ENCODE peak calls at places on chromosomes 16 and 17, in ten cellular contexts. Z is cardiac muscle cell; Q is tibial artery; V is CD8-positive, alpha-beta T cell; F is AG09309; N is fibroblast of lung; M is vagina; O is lower lobe of right lung; G is A549; P is osteocyte. B is an unnamed sample.

GRCh38 chr17:16434662-16435061 is 19.3 kb downstream of the TRPV2 start:
- DNase-seq in M (no peak), Z (no peak), N (no peak), P (no peak), F (no peak), O (no peak), G (no peak), Q (no peak), V (no peak), B (no peak)

GRCh38 chr17:28404812-28405570 is 1.0 kb downstream of the SLC46A1 start:
- DNase-seq in N (no peak), P (no peak), Z (no peak), V (no peak), Q (no peak), M (no peak), F (no peak), G (no peak), O (peak), B (no peak)

GRCh38 chr17:44587339-44587738 is 30.1 kb downstream of the FZD2 start:
- DNase-seq in O (peak), N (peak), Z (peak), F (peak), M (no peak), G (peak), P (no peak), Q (peak), V (no peak), B (no peak)

GRCh38 chr17:48510761-48511604 is 19.8 kb downstream of the HOXB1 start:
- DNase-seq in F (peak), O (no peak), G (no peak), Z (peak), N (peak), V (no peak), M (no peak), Q (no peak), P (no peak), B (no peak)

GRCh38 chr16:11123666-11124065 is 132.3 kb downstream of the SOCS1 start:
- DNase-seq in N (no peak), V (no peak), O (no peak), M (no peak), Q (no peak), Z (no peak), F (no peak), P (no peak), G (no peak), B (no peak)

GRCh38 chr17:55067697-55068439 is 99.3 kb downstream of the STXBP4 start:
- DNase-seq in F (no peak), G (no peak), P (no peak), Q (no peak), M (no peak), V (no peak), Z (peak), N (peak), O (no peak), B (no peak)

GRCh38 chr16:445566-445965 is 20.1 kb downstream of the RAB11FIP3 start:
- DNase-seq in M (no peak), P (no peak), G (no peak), Q (no peak), Z (no peak), V (no peak), F (no peak), N (no peak), O (no peak), B (no peak)

GRCh38 chr17:44254696-44255095 is 13.2 kb downstream of the SLC4A1 start:
- DNase-seq in P (no peak), Z (no peak), M (no peak), V (no peak), Q (no peak), G (no peak), F (no peak), N (no peak), O (no peak), B (no peak)

GRCh38 chr16:71807905-71808592 is 585 bp downstream of the AP1G1 start:
- DNase-seq in P (peak), V (no peak), Q (no peak), O (no peak), M (no peak), Z (peak), F (no peak), G (peak), N (peak), B (peak)

GRCh38 chr16:80273635-80274538 is 266.9 kb upstream of the DYNLRB2 start:
- DNase-seq in M (no peak), Z (peak), Q (no peak), F (peak), G (no peak), P (no peak), O (no peak), N (peak), V (no peak), B (no peak)

GRCh38 chr17:17403899-17404576 is 72.8 kb upstream of the MED9 start:
- DNase-seq in Q (no peak), N (no peak), M (no peak), F (no peak), P (no peak), V (peak), O (no peak), G (no peak), Z (no peak), B (no peak)

GRCh38 chr16:11049396-11050059 is 105.2 kb downstream of the CLEC16A start:
- DNase-seq in P (no peak), G (peak), M (no peak), F (no peak), Z (no peak), Q (no peak), V (no peak), O (no peak), N (no peak), B (no peak)

GRCh38 chr16:55277536-55277935 is 46.5 kb upstream of the IRX6 start:
- DNase-seq in Z (no peak), V (no peak), G (no peak), N (no peak), P (no peak), F (no peak), M (peak), O (no peak), Q (no peak), B (no peak)

GRCh38 chr16:89026121-89026612 is 49.2 kb upstream of the CBFA2T3 start:
- DNase-seq in V (peak), F (no peak), G (no peak), M (no peak), Z (no peak), P (no peak), O (no peak), N (peak), Q (no peak), B (no peak)

GRCh38 chr17:78597923-78598545 is 20.8 kb upstream of the DNAH17 start:
- DNase-seq in M (no peak), O (no peak), Q (no peak), F (peak), V (no peak), N (peak), P (no peak), Z (peak), G (no peak), B (no peak)

GRCh38 chr17:41287050-41287449 is 11.6 kb downstream of the KRTAP9-7 start:
- DNase-seq in V (no peak), M (no peak), N (no peak), F (no peak), Q (no peak), P (no peak), O (no peak), Z (no peak), G (peak), B (no peak)

GRCh38 chr17:77163001-77163400 is 22.2 kb downstream of the SEC14L1 start:
- DNase-seq in Z (peak), Q (no peak), F (no peak), G (no peak), P (no peak), N (no peak), V (no peak), M (no peak), O (no peak), B (no peak)

GRCh38 chr17:75561927-75562603 is 25.5 kb upstream of the MYO15B start:
- DNase-seq in N (no peak), V (no peak), Q (no peak), G (peak), Z (peak), O (no peak), F (peak), P (no peak), M (no peak), B (no peak)

GRCh38 chr16:67727521-67728485 is 8.7 kb upstream of the GFOD2 start:
- DNase-seq in F (no peak), O (no peak), G (no peak), V (no peak), M (no peak), Q (no peak), Z (no peak), N (no peak), P (no peak), B (no peak)

GRCh38 chr16:67723940-67724339 is 4.8 kb upstream of the GFOD2 start:
- DNase-seq in Z (no peak), M (no peak), F (no peak), G (no peak), Q (no peak), V (no peak), P (no peak), N (no peak), O (no peak), B (no peak)

GRCh38 chr16:67723151-67723915 is 4.2 kb upstream of the GFOD2 start:
- DNase-seq in P (no peak), Z (no peak), F (peak), M (no peak), G (no peak), V (no peak), O (no peak), Q (no peak), N (no peak), B (no peak)

GRCh38 chr16:67729636-67730248 is 10.6 kb upstream of the GFOD2 start:
- DNase-seq in N (no peak), Q (no peak), P (no peak), G (no peak), F (no peak), V (no peak), O (no peak), Z (no peak), M (no peak), B (no peak)

DNA sequence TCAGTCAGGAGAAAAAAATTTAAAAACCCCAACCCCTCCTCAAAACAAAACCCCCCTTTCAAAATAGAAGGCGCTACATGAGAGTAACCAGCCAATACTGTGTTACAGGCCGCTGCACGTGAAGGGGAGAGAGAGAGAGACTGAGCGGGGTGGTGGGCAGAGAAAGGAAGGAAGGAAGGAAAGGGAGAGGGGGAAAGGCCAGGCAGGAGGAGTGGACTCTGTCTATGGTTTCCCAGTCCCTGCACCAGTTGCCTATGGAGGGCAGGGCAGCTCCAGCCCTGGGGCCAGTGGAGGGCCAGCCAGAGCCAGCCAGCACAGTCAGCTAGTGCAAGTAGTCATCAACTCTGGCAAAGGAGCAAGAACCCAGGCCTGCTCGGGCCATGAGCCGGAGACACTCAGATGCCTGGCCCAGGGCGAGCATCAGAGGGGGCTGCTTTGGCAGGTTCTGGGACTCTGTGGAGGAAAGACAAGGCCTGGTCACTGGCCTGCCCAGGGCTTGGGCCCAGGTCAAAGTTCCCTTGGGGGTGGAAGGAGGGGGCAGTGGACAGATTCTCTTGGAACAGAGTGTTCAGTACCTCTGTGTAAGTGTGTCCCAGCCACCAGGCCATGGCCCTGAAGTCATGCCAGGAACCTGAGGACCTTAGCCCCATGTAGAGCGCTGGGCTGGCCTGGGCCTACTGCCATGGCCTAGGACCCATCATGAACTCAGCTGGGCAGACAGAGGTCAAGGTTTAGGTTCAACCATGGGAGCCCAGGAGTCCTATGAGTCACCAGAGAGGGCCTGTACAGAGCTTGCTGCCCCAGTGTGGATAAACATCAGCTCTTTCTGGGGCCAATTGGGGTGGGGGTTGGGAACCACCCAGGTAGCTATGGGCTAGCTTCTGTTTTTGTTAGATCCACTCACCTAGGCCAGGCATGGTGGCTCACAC is 7.3 kb upstream of the GFOD2 start:
- DNase-seq in P (no peak), G (no peak), V (no peak), F (no peak), Q (no peak), Z (no peak), O (no peak), M (no peak), N (no peak), B (no peak)
- TF ChIP-seq CTCF in P (no peak), G (no peak), V (no peak), F (no peak), Q (no peak), Z (no peak), O (no peak), M (no peak), N (no peak), B (no peak)

GRCh38 chr17:80030730-80031410 is 4.8 kb downstream of the TBC1D16 start:
- DNase-seq in Z (no peak), N (no peak), P (no peak), V (no peak), F (no peak), O (peak), M (no peak), G (no peak), Q (no peak), B (no peak)
- TF ChIP-seq CTCF in Z (no peak), N (no peak), P (no peak), V (no peak), F (no peak), O (no peak), M (no peak), G (no peak), Q (no peak), B (no peak)

GRCh38 chr17:67995568-67996191 is 589 bp downstream of the C17orf58 start:
- DNase-seq in O (no peak), M (no peak), P (no peak), N (peak), F (no peak), Q (peak), G (no peak), Z (peak), V (peak), B (peak)
- TF ChIP-seq CTCF in O (peak), M (no peak), P (no peak), N (no peak), F (no peak), Q (no peak), G (no peak), Z (peak), V (no peak), B (no peak)

GRCh38 chr16:2785101-2785991 is 2.0 kb downstream of the PRSS33 start:
- DNase-seq in N (no peak), Q (no peak), M (no peak), G (no peak), F (no peak), P (no peak), V (peak), Z (no peak), O (peak), B (no peak)
- TF ChIP-seq CTCF in N (no peak), Q (no peak), M (no peak), G (no peak), F (peak), P (no peak), V (peak), Z (peak), O (no peak), B (no peak)

GRCh38 chr16:74279266-74279665 is 17.3 kb upstream of the PSMD7 start:
- DNase-seq in Z (no peak), V (no peak), N (no peak), M (no peak), Q (no peak), P (no peak), G (no peak), O (no peak), F (no peak), B (no peak)

GRCh38 chr16:74271879-74272278 is 24.7 kb upstream of the PSMD7 start:
- DNase-seq in O (no peak), Z (peak), N (peak), F (no peak), M (peak), G (no peak), P (no peak), V (no peak), Q (no peak), B (no peak)

GRCh38 chr16:74280448-74280847 is 16.2 kb upstream of the PSMD7 start:
- DNase-seq in O (no peak), N (no peak), M (no peak), F (no peak), G (no peak), Z (no peak), V (no peak), P (no peak), Q (no peak), B (no peak)

GRCh38 chr16:74279805-74280204 is 16.8 kb upstream of the PSMD7 start:
- DNase-seq in Z (no peak), V (no peak), F (no peak), P (no peak), M (no peak), Q (no peak), N (no peak), G (no peak), O (no peak), B (no peak)

DNA sequence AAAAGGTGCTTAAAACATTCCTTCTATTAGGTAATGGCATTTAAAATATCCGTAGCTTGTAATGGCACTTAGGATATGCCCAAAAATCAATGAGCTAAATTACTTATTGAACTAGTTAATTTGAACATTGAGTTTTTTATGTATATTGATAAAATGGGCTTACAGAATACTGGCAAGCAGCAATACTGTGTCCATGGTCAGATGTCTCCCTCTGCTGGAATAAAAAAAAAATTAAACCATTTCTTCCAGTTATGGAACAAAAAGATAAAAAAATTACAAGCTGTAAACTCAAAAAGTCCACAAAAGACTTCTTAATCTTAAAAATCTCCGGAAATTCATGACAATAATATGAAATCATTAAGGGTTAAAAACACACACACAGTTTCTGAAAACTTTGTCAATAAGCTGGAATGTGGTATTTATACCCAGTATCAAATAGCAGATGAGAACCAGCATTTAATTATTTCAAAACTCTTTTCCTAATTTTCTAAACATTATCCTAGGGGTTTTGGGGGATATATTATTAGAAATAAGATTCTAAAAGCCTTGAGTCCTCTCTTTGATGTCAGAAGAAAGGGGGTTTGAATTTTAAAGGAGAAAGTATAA is 21.5 kb upstream of the PSMD7 start:
- DNase-seq in M (no peak), V (no peak), G (peak), Q (no peak), P (no peak), Z (peak), N (peak), F (no peak), O (no peak), B (no peak)
- TF ChIP-seq CTCF in M (peak), V (peak), G (peak), Q (peak), P (peak), Z (peak), N (peak), F (peak), O (peak), B (peak)

GRCh38 chr17:2057714-2058520 is 3.0 kb downstream of the HIC1 start:
- DNase-seq in N (peak), M (no peak), Q (no peak), O (no peak), P (no peak), V (peak), G (no peak), Z (peak), F (no peak), B (no peak)

GRCh38 chr17:2054740-2055493 is at the start of gene HIC1:
- DNase-seq in V (peak), M (no peak), F (no peak), Q (peak), O (peak), G (peak), N (peak), P (peak), Z (peak), B (peak)

GRCh38 chr17:2055494-2056220 is 754 bp downstream of the HIC1 start:
- DNase-seq in V (peak), M (no peak), F (no peak), Z (peak), O (no peak), N (peak), P (no peak), Q (no peak), G (no peak), B (peak)

GRCh38 chr17:2057130-2057713 is 2.3 kb downstream of the HIC1 start:
- DNase-seq in G (no peak), Q (no peak), F (no peak), M (no peak), O (no peak), Z (peak), N (peak), P (no peak), V (no peak), B (peak)

GRCh38 chr17:2056221-2057129 is 1.6 kb downstream of the HIC1 start:
- DNase-seq in P (no peak), Z (peak), N (peak), G (no peak), M (no peak), O (peak), Q (no peak), F (no peak), V (peak), B (peak)
- TF ChIP-seq CTCF in P (no peak), Z (no peak), N (no peak), G (no peak), M (no peak), O (no peak), Q (no peak), F (no peak), V (no peak), B (no peak)

GRCh38 chr17:5464717-5465507 is 3.9 kb downstream of the DHX33 start:
- DNase-seq in F (no peak), N (no peak), V (no peak), G (no peak), M (no peak), O (no peak), P (no peak), Q (no peak), Z (no peak), B (no peak)

GRCh38 chr17:5467416-5467815 is 1.4 kb downstream of the DHX33 start:
- DNase-seq in F (no peak), G (no peak), Q (no peak), Z (peak), O (no peak), N (no peak), P (no peak), M (no peak), V (no peak), B (no peak)

GRCh38 chr17:5468075-5468473 is 708 bp downstream of the DHX33 start:
- DNase-seq in Z (no peak), Q (no peak), N (no peak), P (no peak), G (no peak), M (no peak), F (no peak), V (no peak), O (no peak), B (peak)

DNA sequence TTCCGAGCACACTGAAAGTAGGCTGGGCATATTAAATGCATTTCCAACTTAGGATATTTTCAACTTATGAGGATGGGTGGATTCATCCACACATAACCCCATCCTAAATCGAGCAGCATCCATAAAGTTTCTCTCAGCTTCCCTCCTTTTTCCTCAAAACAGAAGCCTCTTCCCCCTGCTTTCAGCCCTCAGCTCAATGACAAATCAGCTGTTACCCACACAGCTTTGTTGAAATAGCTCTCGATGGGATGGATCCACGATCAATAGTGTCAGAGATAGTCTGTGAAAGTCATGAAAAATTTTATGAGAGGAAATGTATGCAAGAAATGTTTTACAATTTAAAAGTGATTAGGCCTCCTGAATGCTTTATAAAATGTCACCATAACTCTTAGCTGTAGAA is 2.5 kb downstream of the DHX33 start:
- DNase-seq in Q (no peak), F (no peak), V (no peak), N (no peak), O (no peak), M (no peak), Z (no peak), G (no peak), P (no peak), B (no peak)
- TF ChIP-seq CTCF in Q (no peak), F (no peak), V (no peak), N (no peak), O (no peak), M (no peak), Z (no peak), G (no peak), P (no peak), B (no peak)

GRCh38 chr16:65697061-65697460 is 575.2 kb upstream of the CDH11 start:
- DNase-seq in N (no peak), V (no peak), G (no peak), M (no peak), O (no peak), Q (no peak), Z (peak), P (no peak), F (no peak), B (no peak)
- TF ChIP-seq CTCF in N (peak), V (no peak), G (no peak), M (no peak), O (no peak), Q (no peak), Z (peak), P (peak), F (peak), B (no peak)

B was measured in endothelial cell.